ENCODE peak calls at places on chromosomes 7 and 10, in six cellular contexts. Y is GM23248, A is OCI-LY7, U is PC-3, Q is HCT116, P is hepatocyte. C is an unnamed sample.
A peak's percentile ranks its signal among the peaks of the same experiment; 100 is the strongest.

GRCh38 chr7:8605227-8605626 is 171.8 kb downstream of the NXPH1 start:
- DNase-seq in Q (no peak), A (no peak), P (no peak), U (no peak), Y (no peak), C (no peak)

GRCh38 chr7:155860840-155861479 is 48.7 kb upstream of the SHH start:
- DNase-seq in P (peak; percentile 69), A (no peak), Y (peak; percentile 13), Q (no peak), U (peak; percentile 90), C (no peak)

GRCh38 chr10:63133787-63134557 is 844 bp downstream of the NRBF2 start:
- DNase-seq in A (peak; percentile 71), Q (no peak), P (no peak), U (peak; percentile 73), Y (peak; percentile 77), C (no peak)

GRCh38 chr10:6494934-6495592 is 85.0 kb downstream of the PRKCQ start:
- DNase-seq in Q (no peak), A (no peak), Y (peak; percentile 11), U (no peak), P (no peak), C (no peak)

GRCh38 chr7:123996327-123996625 is 36.6 kb downstream of the TMEM229A start:
- DNase-seq in U (no peak), Q (no peak), Y (no peak), A (no peak), P (no peak), C (no peak)

GRCh38 chr7:82204694-82205093 is 238.9 kb downstream of the CACNA2D1 start:
- DNase-seq in P (no peak), A (no peak), Q (no peak), Y (peak; percentile 76), U (peak; percentile 31), C (no peak)

GRCh38 chr7:51602321-51602720 is 285.7 kb upstream of the COBL start:
- DNase-seq in Y (no peak), Q (no peak), U (no peak), P (no peak), A (no peak), C (no peak)

GRCh38 chr10:46284286-46285229 is 2.2 kb upstream of the ANTXRL start:
- DNase-seq in P (peak; percentile 93), Q (peak; percentile 26), Y (peak; percentile 92), U (peak; percentile 74), A (peak; percentile 89), C (peak; percentile 68)

GRCh38 chr10:11527700-11528255 is 83.7 kb downstream of the USP6NL start:
- DNase-seq in U (no peak), A (peak; percentile 23), P (no peak), Q (no peak), Y (peak; percentile 24), C (no peak)

GRCh38 chr7:138684360-138684759 is 16.8 kb downstream of the SVOPL start:
- DNase-seq in Q (no peak), P (no peak), U (no peak), A (no peak), Y (no peak), C (no peak)

GRCh38 chr7:157932498-157933218 is 595.9 kb downstream of the DNAJB6 start:
- DNase-seq in A (no peak), U (peak; percentile 59), P (no peak), Q (peak; percentile 90), Y (peak; percentile 41), C (no peak)

GRCh38 chr7:141841385-141841784 is at the start of gene PRSS37:
- DNase-seq in Q (no peak), U (no peak), P (no peak), A (no peak), Y (no peak), C (no peak)

GRCh38 chr7:150586068-150586777 is 19.0 kb downstream of the GIMAP4 start:
- DNase-seq in P (no peak), Q (no peak), Y (no peak), U (no peak), A (no peak), C (no peak)

GRCh38 chr10:90133606-90134005 is 432.2 kb downstream of the KIF20B start:
- DNase-seq in U (peak; percentile 28), Q (no peak), P (no peak), A (no peak), Y (no peak), C (no peak)
- H3K9me3 ChIP-seq in U (peaks cover 19% of the 10 kb centered on the region), Q (peaks cover 33% of the 10 kb centered on the region), P (peaks cover 4% of the 10 kb centered on the region), A (peaks cover 27% of the 10 kb centered on the region), Y (no peaks in the 10 kb centered on the region), C (peaks cover 20% of the 10 kb centered on the region)

GRCh38 chr10:28734940-28735759 is 57.8 kb downstream of the BAMBI start:
- DNase-seq in A (no peak), Q (peak; percentile 16), Y (peak; percentile 58), P (peak; percentile 80), U (peak; percentile 96), C (no peak)
- TF ChIP-seq EZH2phosphoT487 in A (no peak), Q (no peak), Y (no peak), P (no peak), U (no peak), C (no peak)

DNA sequence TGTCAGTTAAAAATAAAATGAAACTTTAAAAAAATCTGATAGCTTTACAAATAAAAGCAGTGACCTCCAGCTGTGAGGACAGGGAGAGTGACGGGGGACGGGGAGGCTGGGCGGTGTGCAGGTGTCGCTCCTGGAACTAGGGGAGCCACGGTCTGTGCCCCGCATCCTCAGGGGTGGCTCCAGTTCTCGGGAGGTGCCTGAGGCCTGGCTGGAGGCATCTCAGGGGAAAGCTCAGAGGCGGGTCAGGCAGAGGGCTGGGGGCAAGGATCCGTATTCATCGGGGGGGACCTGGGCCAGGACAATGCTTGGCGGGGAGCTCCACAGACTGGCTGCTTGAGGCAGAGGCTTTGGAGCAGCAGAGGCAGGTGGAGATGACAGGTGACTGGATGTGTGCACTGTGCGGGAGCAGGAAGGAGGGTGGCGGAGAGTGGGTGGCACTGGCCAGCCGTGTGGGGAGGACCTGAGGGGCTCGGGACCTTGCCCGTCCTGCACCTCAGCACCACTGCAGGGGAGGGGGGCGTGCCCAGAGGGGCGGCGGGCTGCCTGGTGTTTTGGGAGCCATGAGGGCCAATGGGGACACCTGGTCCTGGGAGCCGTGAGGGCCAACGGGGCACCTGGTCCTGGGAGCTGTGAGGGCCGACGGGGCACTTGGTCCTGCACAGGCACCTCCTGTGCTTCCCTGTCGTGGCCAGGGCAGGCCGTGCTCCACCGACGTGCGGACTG is 13.2 kb downstream of the PWWP2B start:
- DNase-seq in Q (no peak), P (no peak), U (no peak), A (no peak), Y (no peak), C (no peak)
- H3K27ac ChIP-seq in Q (no peak overlapping the region), P (no peak overlapping the region), U (no peak overlapping the region), A (no peak overlapping the region), Y (no peak overlapping the region), C (no peak overlapping the region)

DNA sequence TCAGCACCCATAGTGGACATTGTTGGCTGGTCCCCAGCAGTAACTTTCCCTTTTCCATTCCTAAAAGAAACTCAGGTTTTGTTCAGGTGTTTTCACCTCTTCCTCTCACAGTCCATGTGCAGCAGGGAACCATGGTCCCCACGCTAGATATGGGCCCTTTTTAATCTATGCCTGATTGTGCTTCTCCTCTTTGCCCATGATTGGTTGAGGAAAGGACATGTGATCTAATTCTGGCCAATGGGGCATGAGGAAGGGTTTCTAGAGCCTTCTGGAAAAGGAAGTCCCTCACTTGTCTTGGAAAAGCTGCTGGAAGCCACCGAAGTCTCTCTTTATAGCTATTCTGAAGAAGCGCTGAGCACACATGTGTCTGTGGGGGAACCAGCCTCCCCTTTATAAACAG is 330.7 kb downstream of the ACTR3B start:
- DNase-seq in A (no peak), Y (no peak), Q (no peak), U (no peak), P (no peak), C (no peak)
- H3K9me3 ChIP-seq in A (no peaks in the 10 kb centered on the region), Y (no peaks in the 10 kb centered on the region), Q (no peaks in the 10 kb centered on the region), U (no peaks in the 10 kb centered on the region), P (no peaks in the 10 kb centered on the region), C (peaks cover 2% of the 10 kb centered on the region)

GRCh38 chr7:113099284-113099919 is 12.8 kb upstream of the GPR85 start:
- DNase-seq in Q (no peak), Y (no peak), A (no peak), P (no peak), U (peak; percentile 40), C (no peak)
- TF ChIP-seq EZH2phosphoT487 in Q (no peak), Y (no peak), A (no peak), P (no peak), U (no peak), C (no peak)

DNA sequence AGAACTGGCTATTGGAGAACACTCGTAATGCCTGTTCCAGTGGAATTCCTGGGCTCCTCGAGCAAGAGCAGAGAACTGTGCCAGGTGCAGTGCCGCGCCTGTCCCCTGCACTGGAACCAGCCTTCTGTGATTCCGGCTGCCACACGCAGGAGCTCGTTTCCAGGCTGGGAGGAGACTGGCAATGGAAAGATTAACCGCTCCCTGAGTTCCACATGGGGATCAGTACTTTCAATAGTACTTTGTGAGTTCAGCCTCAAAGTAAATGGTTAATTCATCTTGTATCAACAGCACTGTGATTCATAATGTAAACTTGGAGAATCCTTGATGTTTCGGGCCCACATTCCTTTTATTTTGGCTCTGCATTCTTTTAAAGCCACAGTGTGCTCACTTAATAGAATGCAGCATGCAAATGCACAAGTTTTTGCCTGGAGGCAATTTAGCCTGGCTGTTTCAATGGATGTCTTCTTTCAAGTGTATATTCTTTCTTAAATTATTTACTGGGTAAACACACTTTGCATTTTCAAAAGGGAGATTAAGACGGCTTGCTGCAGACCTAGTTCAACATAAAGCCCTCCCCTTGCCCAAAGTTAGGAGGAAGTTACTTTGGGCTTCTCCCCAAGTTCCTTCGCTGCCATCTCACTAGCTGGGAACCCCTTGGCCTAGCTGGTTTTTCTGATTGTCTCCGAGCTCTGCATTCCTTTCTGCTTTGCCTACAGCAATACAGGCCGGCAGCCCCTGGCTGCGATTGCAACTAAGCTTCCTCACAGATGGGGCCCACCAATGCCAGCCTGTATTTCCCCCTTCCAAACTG is 138.1 kb upstream of the TCF7L2 start:
- DNase-seq in U (peak; percentile 96), Q (peak; percentile 91), Y (peak; percentile 94), P (peak; percentile 75), A (no peak), C (peak; percentile 54)
- H3K27ac ChIP-seq in U (peak overlapping the region; percentile 78), Q (peak overlapping the region; percentile 78), Y (peak overlapping the region; percentile 62), P (peak overlapping the region; percentile 42), A (no peak overlapping the region), C (no peak overlapping the region)

DNA sequence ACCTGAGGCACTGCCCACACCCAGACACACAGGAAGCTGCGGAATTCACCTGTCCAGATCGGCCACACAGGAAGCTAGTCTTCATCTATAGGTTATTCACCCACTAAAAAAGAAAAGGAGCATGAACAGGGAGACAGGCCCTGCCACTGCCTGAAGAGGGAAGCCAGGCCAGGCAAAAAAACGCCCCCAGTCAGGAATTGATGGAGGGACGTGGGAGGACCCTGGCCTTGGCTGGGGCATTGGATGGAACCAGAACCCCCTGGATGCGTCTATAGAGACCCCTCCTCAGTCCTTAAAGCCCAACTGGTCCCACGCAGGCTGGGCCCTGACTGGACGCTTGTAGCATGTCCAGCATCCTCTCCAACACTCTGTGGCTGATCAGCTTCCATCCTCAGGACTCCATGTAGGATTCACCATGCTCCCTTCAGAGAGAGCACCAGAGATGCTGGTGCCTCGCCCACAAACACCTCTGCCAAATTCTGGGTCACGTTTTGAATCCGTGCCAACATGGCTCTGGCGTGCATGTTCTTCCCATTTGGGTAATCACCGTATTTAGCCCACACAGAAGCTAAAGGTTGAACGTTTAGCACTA is 259.3 kb upstream of the TCERG1L start:
- DNase-seq in U (no peak), A (no peak), Y (no peak), Q (no peak), P (no peak), C (no peak)
- H3K9me3 ChIP-seq in U (no peaks in the 10 kb centered on the region), A (no peaks in the 10 kb centered on the region), Y (no peaks in the 10 kb centered on the region), Q (no peaks in the 10 kb centered on the region), P (no peaks in the 10 kb centered on the region), C (no peaks in the 10 kb centered on the region)

GRCh38 chr10:130895172-130895571 is 416.3 kb downstream of the TCERG1L start:
- DNase-seq in Q (no peak), U (no peak), A (no peak), Y (no peak), P (no peak), C (no peak)
- TF ChIP-seq EZH2phosphoT487 in Q (no peak), U (no peak), A (no peak), Y (no peak), P (no peak), C (no peak)

GRCh38 chr10:15099886-15100285 is 2.7 kb downstream of the RPP38 start:
- DNase-seq in U (no peak), P (no peak), Q (no peak), Y (no peak), A (no peak), C (no peak)
- H3K27ac ChIP-seq in U (no peak overlapping the region), P (peak overlapping the region; percentile 97), Q (no peak overlapping the region), Y (no peak overlapping the region), A (no peak overlapping the region), C (no peak overlapping the region)

C was measured in neural progenitor cell.